ENCODE peak calls at places on chromosomes 12 and 14, in five cellular contexts. Z, I, M, K and L are unnamed samples.

GRCh38 chr12:101785671-101786070 is 45.1 kb downstream of the GNPTAB start:
- DNase-seq in Z (no peak), I (no peak), M (no peak), K (no peak), L (no peak)

GRCh38 chr14:34837801-34838322 is 37.3 kb downstream of the BAZ1A start:
- DNase-seq in Z (no peak), I (no peak), M (no peak), K (peak), L (no peak)

GRCh38 chr12:9364224-9365176 is 156.3 kb upstream of the PZP start:
- DNase-seq in Z (peak), I (no peak), M (peak), K (peak), L (no peak)

GRCh38 chr12:1595026-1595561 is 713 bp upstream of the FBXL14 start:
- DNase-seq in Z (no peak), I (no peak), M (no peak), K (no peak), L (no peak)

GRCh38 chr12:106226884-106227640 is 20.8 kb downstream of the CKAP4 start:
- DNase-seq in Z (no peak), I (peak), M (peak), K (peak), L (peak)

GRCh38 chr12:109804820-109805761 is 28.1 kb downstream of the TRPV4 start:
- DNase-seq in Z (peak), I (peak), M (peak), K (peak), L (peak)

GRCh38 chr12:117986705-117987469 is 18.1 kb upstream of the KSR2 start:
- DNase-seq in Z (no peak), I (no peak), M (no peak), K (no peak), L (peak)

GRCh38 chr14:76926521-76927251 is 100.5 kb downstream of the LRRC74A start:
- DNase-seq in Z (no peak), I (peak), M (no peak), K (no peak), L (no peak)

GRCh38 chr12:7395950-7396349 is 48.0 kb downstream of the CD163L1 start:
- DNase-seq in Z (no peak), I (no peak), M (no peak), K (no peak), L (no peak)

GRCh38 chr14:96519970-96520369 is 17.8 kb downstream of the PAPOLA start:
- DNase-seq in Z (no peak), I (no peak), M (no peak), K (no peak), L (no peak)

GRCh38 chr12:67854351-67854750 is 134.9 kb upstream of the IFNG-AS1 start:
- DNase-seq in Z (no peak), I (no peak), M (no peak), K (no peak), L (no peak)

GRCh38 chr12:114186241-114187002 is 219.5 kb downstream of the TBX5 start:
- DNase-seq in Z (peak), I (peak), M (no peak), K (no peak), L (no peak)

GRCh38 chr14:96275182-96276112 is 19.4 kb downstream of the BDKRB1 start:
- DNase-seq in Z (peak), I (peak), M (peak), K (peak), L (peak)

GRCh38 chr14:68229423-68229831 is 409.8 kb downstream of the RAD51B start:
- DNase-seq in Z (no peak), I (no peak), M (no peak), K (no peak), L (no peak)

GRCh38 chr12:24499151-24500146 is 449.5 kb downstream of the BCAT1 start:
- DNase-seq in Z (no peak), I (no peak), M (no peak), K (no peak), L (no peak)

GRCh38 chr12:83827860-83828259 is 1084.7 kb downstream of the SLC6A15 start:
- DNase-seq in Z (peak), I (no peak), M (no peak), K (no peak), L (peak)

GRCh38 chr12:51395283-51396230 is 4.4 kb upstream of the GALNT6 start:
- DNase-seq in Z (no peak), I (peak), M (peak), K (no peak), L (no peak)

GRCh38 chr12:52032431-52032796 is 18.8 kb upstream of the NR4A1 start:
- DNase-seq in Z (no peak), I (no peak), M (no peak), K (no peak), L (no peak)

GRCh38 chr14:95041477-95042020 is 115.8 kb downstream of the DICER1 start:
- DNase-seq in Z (no peak), I (no peak), M (no peak), K (no peak), L (no peak)

GRCh38 chr14:104149617-104150141 is 11.3 kb downstream of the KIF26A start:
- DNase-seq in Z (peak), I (peak), M (no peak), K (no peak), L (no peak)

GRCh38 chr12:105622846-105623245 is 292.4 kb downstream of the C12orf75 start:
- DNase-seq in Z (no peak), I (no peak), M (no peak), K (no peak), L (no peak)

GRCh38 chr14:55451398-55451797 is 11.0 kb upstream of the TBPL2 start:
- DNase-seq in Z (no peak), I (no peak), M (no peak), K (no peak), L (no peak)

GRCh38 chr14:35394326-35394725 is 10.2 kb downstream of the NFKBIA start:
- DNase-seq in Z (no peak), I (no peak), M (no peak), K (peak), L (no peak)

GRCh38 chr12:89225808-89226368 is 126.4 kb downstream of the DUSP6 start:
- DNase-seq in Z (no peak), I (no peak), M (no peak), K (no peak), L (no peak)

GRCh38 chr14:76430017-76430416 is 54.1 kb downstream of the ESRRB start:
- DNase-seq in Z (no peak), I (no peak), M (no peak), K (no peak), L (no peak)

GRCh38 chr14:76767681-76768055 is 6.4 kb downstream of the VASH1 start:
- DNase-seq in Z (no peak), I (no peak), M (no peak), K (no peak), L (no peak)

GRCh38 chr12:6869049-6870021 is 2.0 kb downstream of the TPI1 start:
- DNase-seq in Z (peak), I (peak), M (peak), K (peak), L (peak)

GRCh38 chr14:64817631-64818030 is 62.1 kb downstream of the SPTB start:
- DNase-seq in Z (no peak), I (no peak), M (no peak), K (no peak), L (no peak)

GRCh38 chr14:89466460-89466859 is 49.4 kb upstream of the FOXN3 start:
- DNase-seq in Z (no peak), I (no peak), M (no peak), K (no peak), L (no peak)

GRCh38 chr14:79337761-79338160 is 873.5 kb downstream of the DIO2 start:
- DNase-seq in Z (no peak), I (no peak), M (no peak), K (no peak), L (no peak)

GRCh38 chr12:65720739-65721138 is 103.5 kb upstream of the HMGA2 start:
- DNase-seq in Z (no peak), I (no peak), M (no peak), K (no peak), L (no peak)

GRCh38 chr12:12821975-12822374 is 8.8 kb downstream of the DDX47 start:
- DNase-seq in Z (no peak), I (no peak), M (no peak), K (no peak), L (no peak)

GRCh38 chr14:94548999-94549985 is 11.9 kb upstream of the SERPINA4 start:
- DNase-seq in Z (peak), I (peak), M (peak), K (peak), L (peak)

GRCh38 chr14:94601961-94602391 is 10.2 kb upstream of the SERPINA3 start:
- DNase-seq in Z (no peak), I (no peak), M (peak), K (peak), L (peak)

GRCh38 chr14:50631408-50631821 is 36.7 kb downstream of the SAV1 start:
- DNase-seq in Z (no peak), I (no peak), M (no peak), K (no peak), L (no peak)
- TF ChIP-seq USF2 in Z (no peak), I (no peak), M (no peak), K (no peak), L (no peak)

DNA sequence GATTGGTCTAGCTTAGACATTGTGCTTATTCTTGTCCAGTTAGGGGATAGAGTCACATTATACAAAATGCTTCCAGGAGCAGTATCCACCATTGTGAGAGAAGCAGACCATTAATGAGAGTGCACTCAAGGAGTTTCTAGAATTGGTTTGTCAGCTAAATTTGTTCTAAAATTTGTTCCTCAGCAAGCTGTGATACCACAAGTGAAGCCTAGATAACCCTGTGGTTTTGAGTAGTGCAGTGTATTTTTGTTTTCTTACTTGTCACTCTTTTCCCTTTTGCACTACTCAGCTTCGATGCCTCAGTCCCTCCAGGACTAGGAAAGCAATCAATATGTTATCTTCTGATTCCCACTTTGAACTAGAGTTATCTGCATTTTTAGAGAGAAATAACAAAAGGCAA is 42.5 kb upstream of the AKAP6 start:
- DNase-seq in Z (no peak), I (no peak), M (no peak), K (no peak), L (no peak)
- TF ChIP-seq USF2 in Z (no peak), I (no peak), M (no peak), K (no peak), L (no peak)

GRCh38 chr14:62143235-62143634 is 381.0 kb downstream of the SNAPC1 start:
- DNase-seq in Z (no peak), I (no peak), M (no peak), K (no peak), L (no peak)
- TF ChIP-seq USF2 in Z (no peak), I (no peak), M (no peak), K (no peak), L (no peak)

GRCh38 chr14:61438860-61439765 is 117.7 kb downstream of the PRKCH start:
- DNase-seq in Z (peak), I (no peak), M (peak), K (peak), L (peak)
- TF ChIP-seq USF2 in Z (no peak), I (no peak), M (no peak), K (no peak), L (no peak)

GRCh38 chr12:15580431-15580830 is 208.8 kb downstream of the EPS8 start:
- DNase-seq in Z (no peak), I (no peak), M (no peak), K (no peak), L (no peak)

GRCh38 chr12:15581006-15581405 is 208.2 kb downstream of the EPS8 start:
- DNase-seq in Z (no peak), I (no peak), M (no peak), K (no peak), L (no peak)

GRCh38 chr12:15589328-15590032 is 199.7 kb downstream of the EPS8 start:
- DNase-seq in Z (no peak), I (no peak), M (no peak), K (no peak), L (no peak)

GRCh38 chr12:15583804-15584203 is 205.4 kb downstream of the EPS8 start:
- DNase-seq in Z (no peak), I (no peak), M (no peak), K (no peak), L (no peak)

GRCh38 chr12:15584366-15585041 is 204.7 kb downstream of the EPS8 start:
- DNase-seq in Z (no peak), I (peak), M (peak), K (peak), L (no peak)
- TF ChIP-seq USF2 in Z (no peak), I (no peak), M (no peak), K (no peak), L (no peak)

DNA sequence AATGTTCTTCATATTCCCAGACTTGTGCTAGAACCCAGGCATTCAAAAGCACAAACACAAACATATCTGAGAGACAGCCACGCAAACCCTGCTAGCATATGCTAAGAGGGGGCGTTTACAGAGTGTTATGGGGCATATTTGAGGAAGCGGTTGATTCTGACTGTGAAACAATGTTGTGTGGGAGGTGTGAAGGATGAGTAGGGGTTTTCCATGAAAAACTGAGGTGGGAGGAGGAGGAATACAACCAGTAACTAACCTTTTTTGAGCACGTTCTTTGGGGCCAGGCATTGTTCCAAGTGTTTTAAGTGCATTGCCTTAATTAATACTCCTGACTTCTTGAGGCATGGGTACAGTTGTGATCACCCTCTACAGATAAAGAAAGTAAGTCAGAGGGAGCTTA is 499.5 kb downstream of the AACS start:
- DNase-seq in Z (no peak), I (no peak), M (no peak), K (no peak), L (no peak)
- TF ChIP-seq USF2 in Z (no peak), I (no peak), M (no peak), K (no peak), L (no peak)